ENCODE peak calls at places on chromosomes 12 and 14, in ten cellular contexts. B, Q, U, N, M, E, C, G, Y and R are unnamed samples.

GRCh38 chr14:92785601-92786426 is 8.3 kb upstream of the GOLGA5 start:
- DNase-seq in B (no peak), Q (peak; percentile 72), U (peak; percentile 29), N (no peak), M (no peak), E (peak; percentile 91), C (no peak), G (no peak), Y (no peak), R (no peak)

GRCh38 chr12:53941187-53941586 is 2.6 kb downstream of the HOXC13 start:
- DNase-seq in B (no peak), Q (no peak), U (no peak), N (no peak), M (no peak), E (no peak), C (no peak), G (no peak), Y (no peak), R (no peak)

GRCh38 chr14:45373877-45374276 is 120.9 kb upstream of the MIS18BP1 start:
- DNase-seq in B (no peak), Q (no peak), U (no peak), N (no peak), M (no peak), E (no peak), C (no peak), G (no peak), Y (no peak), R (no peak)

GRCh38 chr12:13386269-13387039 is 189.9 kb downstream of the EMP1 start:
- DNase-seq in B (no peak), Q (no peak), U (no peak), N (no peak), M (no peak), E (no peak), C (no peak), G (no peak), Y (no peak), R (no peak)

GRCh38 chr14:97458302-97459137 is 661.3 kb downstream of the VRK1 start:
- DNase-seq in B (peak; percentile 28), Q (no peak), U (peak; percentile 8), N (no peak), M (no peak), E (no peak), C (peak; percentile 53), G (no peak), Y (peak; percentile 23), R (peak; percentile 19)

GRCh38 chr12:57811028-57811755 is 7.3 kb downstream of the AVIL start:
- DNase-seq in B (no peak), Q (no peak), U (no peak), N (no peak), M (no peak), E (no peak), C (no peak), G (no peak), Y (no peak), R (no peak)

GRCh38 chr14:61575751-61576150 is 119.6 kb upstream of the HIF1A start:
- DNase-seq in B (no peak), Q (no peak), U (peak; percentile 0), N (no peak), M (no peak), E (no peak), C (no peak), G (no peak), Y (no peak), R (no peak)

GRCh38 chr14:105528197-105528858 is 1.9 kb downstream of the TMEM121 start:
- DNase-seq in B (peak; percentile 81), Q (peak; percentile 71), U (peak; percentile 82), N (peak; percentile 59), M (peak; percentile 38), E (peak; percentile 62), C (peak; percentile 71), G (peak; percentile 76), Y (no peak), R (peak; percentile 50)

GRCh38 chr12:57887631-57888406 is 41.3 kb upstream of the CTDSP2 start:
- DNase-seq in B (peak; percentile 31), Q (no peak), U (no peak), N (no peak), M (no peak), E (peak; percentile 55), C (no peak), G (no peak), Y (no peak), R (no peak)

GRCh38 chr12:14825256-14825655 is 11.3 kb upstream of the SMCO3 start:
- DNase-seq in B (no peak), Q (no peak), U (no peak), N (no peak), M (no peak), E (peak; percentile 35), C (no peak), G (no peak), Y (no peak), R (no peak)

GRCh38 chr12:32191445-32191844 is 84.8 kb downstream of the BICD1 start:
- DNase-seq in B (no peak), Q (no peak), U (no peak), N (no peak), M (no peak), E (no peak), C (no peak), G (no peak), Y (no peak), R (no peak)

GRCh38 chr12:9619411-9620179 is 11.9 kb upstream of the KLRB1 start:
- DNase-seq in B (no peak), Q (no peak), U (no peak), N (no peak), M (no peak), E (no peak), C (no peak), G (no peak), Y (no peak), R (no peak)

GRCh38 chr12:65879878-65880277 is 55.6 kb downstream of the HMGA2 start:
- DNase-seq in B (no peak), Q (no peak), U (no peak), N (no peak), M (no peak), E (peak; percentile 88), C (no peak), G (no peak), Y (no peak), R (no peak)

DNA sequence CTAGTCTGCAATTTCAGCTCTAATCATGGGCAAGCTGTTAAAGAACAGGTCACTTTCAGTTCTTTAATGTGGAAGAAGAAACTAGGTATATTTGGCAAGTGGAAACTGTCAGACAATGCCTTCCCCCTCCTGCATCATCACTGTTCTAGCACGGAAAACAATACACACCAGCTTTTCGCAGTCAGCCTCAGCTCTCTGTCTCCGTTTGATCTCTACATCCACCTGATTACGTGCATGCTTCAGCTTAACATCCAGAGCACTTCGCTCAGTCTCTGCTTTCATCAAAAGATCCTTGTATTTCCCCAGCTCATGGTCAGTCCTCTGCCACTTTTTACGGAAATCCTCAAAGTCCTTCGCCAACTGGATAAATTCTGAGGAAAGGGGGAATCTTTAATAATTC is 19.0 kb downstream of the RACGAP1 start:
- DNase-seq in B (no peak), Q (no peak), U (no peak), N (no peak), M (no peak), E (no peak), C (no peak), G (no peak), Y (no peak), R (no peak)
- H3K27ac ChIP-seq in B (peak overlapping the region; percentile 29), Q (no peak overlapping the region), U (no peak overlapping the region), N (no peak overlapping the region), M (no peak overlapping the region), E (no peak overlapping the region), C (no peak overlapping the region), G (no peak overlapping the region), Y (no peak overlapping the region), R (no peak overlapping the region)

DNA sequence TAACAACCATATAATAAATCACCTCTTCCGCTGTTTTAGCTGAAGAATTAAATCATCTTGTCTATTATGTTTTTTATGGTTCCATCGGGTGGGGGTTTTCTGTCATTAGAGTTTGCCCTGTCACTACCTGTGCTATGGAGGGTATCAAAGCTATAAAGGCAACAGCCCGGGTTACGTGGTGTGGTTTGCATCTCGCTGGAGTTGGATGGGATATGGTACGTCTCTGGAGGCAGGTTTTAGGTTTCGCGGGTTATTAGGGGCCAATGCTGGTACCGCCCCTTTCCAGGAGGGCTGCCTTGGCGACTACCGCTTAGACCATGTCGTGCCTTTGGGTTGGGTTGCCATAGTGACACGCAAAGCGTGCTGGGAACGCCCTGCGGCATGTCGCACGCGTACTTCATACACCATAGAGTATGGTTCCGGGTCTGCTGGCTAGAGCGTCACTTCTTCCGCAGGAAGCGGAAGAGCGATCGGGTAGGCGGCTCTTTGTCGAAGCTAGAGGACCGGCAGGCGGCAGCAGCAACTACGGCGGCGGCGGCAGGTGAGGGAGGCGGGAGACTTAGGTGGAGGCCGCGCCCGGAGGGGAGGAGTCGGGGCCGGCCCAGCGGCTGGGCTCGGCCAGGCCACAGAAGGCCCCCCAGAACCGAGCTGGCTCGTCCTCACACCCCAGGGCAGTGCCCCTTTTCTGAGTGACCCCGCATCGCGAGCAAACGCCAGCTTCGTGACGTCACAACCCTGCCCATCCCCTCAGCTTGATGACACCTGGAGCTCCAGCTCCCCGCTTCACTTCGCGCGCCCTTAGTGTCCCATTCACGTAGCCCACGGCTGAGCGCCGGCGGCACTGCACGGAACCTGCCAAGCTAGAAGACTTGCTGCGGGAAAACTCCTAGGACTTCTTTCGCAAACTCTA is at the start of gene ZC3H10:
- DNase-seq in B (peak; percentile 99), Q (peak; percentile 98), U (peak; percentile 97), N (peak; percentile 95), M (peak; percentile 98), E (peak; percentile 100), C (peak; percentile 100), G (peak; percentile 97), Y (peak; percentile 100), R (peak; percentile 99)
- TF ChIP-seq CTCF in B (peak; percentile 41), Q (peak; percentile 25), U (peak; percentile 24), N (peak; percentile 47), M (peak; percentile 91), E (peak; percentile 58), C (peak; percentile 63), G (peak; percentile 36), Y (peak; percentile 53), R (peak; percentile 48)

GRCh38 chr12:3299929-3300832 is 190.8 kb upstream of the PRMT8 start:
- DNase-seq in B (peak; percentile 90), Q (peak; percentile 81), U (peak; percentile 89), N (peak; percentile 85), M (peak; percentile 72), E (peak; percentile 96), C (peak; percentile 89), G (peak; percentile 74), Y (peak; percentile 85), R (peak; percentile 92)
- TF ChIP-seq POLR2A in B (peak; percentile 16), Q (no peak), U (no peak), N (no peak), M (no peak), E (peak; percentile 41), C (no peak), G (no peak), Y (no peak), R (no peak)

GRCh38 chr12:88242161-88242925 is 100.2 kb downstream of the TMTC3 start:
- DNase-seq in B (no peak), Q (no peak), U (no peak), N (no peak), M (no peak), E (peak; percentile 99), C (no peak), G (peak; percentile 31), Y (no peak), R (no peak)
- H3K27ac ChIP-seq in B (peak overlapping the region; percentile 45), Q (no peak overlapping the region), U (no peak overlapping the region), N (peak overlapping the region; percentile 39), M (no peak overlapping the region), E (peak overlapping the region; percentile 82), C (peak overlapping the region; percentile 7), G (peak overlapping the region; percentile 73), Y (no peak overlapping the region), R (peak overlapping the region; percentile 78)

DNA sequence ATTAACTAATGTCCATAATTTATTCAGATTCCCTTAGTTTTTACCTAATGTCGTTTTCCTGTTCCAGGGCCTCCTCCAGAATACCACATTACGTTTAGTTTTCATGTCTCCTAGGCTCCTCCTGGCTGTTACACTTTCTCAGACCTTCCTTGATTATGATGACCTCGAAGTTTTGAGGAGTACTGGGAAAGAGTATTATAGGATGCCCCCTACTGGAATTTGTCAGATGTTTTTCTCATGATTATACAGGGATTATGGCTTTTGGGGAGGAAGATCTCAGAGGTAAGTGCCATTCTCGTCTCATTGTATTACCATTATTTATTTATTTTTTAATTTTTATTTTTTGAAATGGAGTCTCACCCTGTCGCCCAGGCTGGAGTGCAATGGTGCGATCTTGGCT is 17.7 kb upstream of the C1S start:
- DNase-seq in B (no peak), Q (no peak), U (no peak), N (no peak), M (peak; percentile 34), E (peak; percentile 29), C (no peak), G (peak; percentile 52), Y (no peak), R (no peak)
- TF ChIP-seq CTCF in B (peak; percentile 47), Q (no peak), U (peak; percentile 14), N (peak; percentile 25), M (peak; percentile 53), E (peak; percentile 38), C (peak; percentile 11), G (peak; percentile 52), Y (peak; percentile 39), R (no peak)